ENCODE peak calls at places on chromosomes 3 and 15, in ten cellular contexts. N is DND-41, R is fibroblast of lung, D is tibial nerve, B is A549, L is stomach, Y is OCI-LY7, G is heart left ventricle, F is left ventricle myocardium inferior, H is uterus. S is an unnamed sample.

GRCh38 chr15:50107591-50108408 is 11.2 kb downstream of the ATP8B4 start:
- DNase-seq in N (no peak), R (no peak), D (no peak), B (no peak), L (peak), Y (no peak), G (peak), F (no peak), H (no peak), S (no peak)

GRCh38 chr3:177199206-177199765 is 2.0 kb upstream of the TBL1XR1 start:
- DNase-seq in N (no peak), R (no peak), D (no peak), B (no peak), L (no peak), Y (no peak), G (no peak), F (no peak), H (no peak), S (no peak)

GRCh38 chr3:190973760-190974159 is 111.3 kb upstream of the GMNC start:
- DNase-seq in N (no peak), R (no peak), D (no peak), B (no peak), L (no peak), Y (no peak), G (no peak), F (no peak), H (no peak), S (no peak)

GRCh38 chr3:58094657-58095056 is 86.4 kb downstream of the FLNB start:
- DNase-seq in N (no peak), R (no peak), D (no peak), B (no peak), L (no peak), Y (no peak), G (no peak), F (no peak), H (no peak), S (no peak)

GRCh38 chr15:79918278-79918677 is 21.5 kb upstream of the MTHFS start:
- DNase-seq in N (no peak), R (no peak), D (no peak), B (no peak), L (no peak), Y (no peak), G (no peak), F (no peak), H (no peak), S (no peak)

GRCh38 chr15:31393441-31394091 is 66.9 kb downstream of the KLF13 start:
- DNase-seq in N (peak), R (no peak), D (no peak), B (no peak), L (no peak), Y (peak), G (no peak), F (peak), H (no peak), S (no peak)

GRCh38 chr3:170502297-170502696 is 83.6 kb downstream of the SLC7A14 start:
- DNase-seq in N (no peak), R (peak), D (no peak), B (no peak), L (no peak), Y (no peak), G (peak), F (peak), H (peak), S (peak)

GRCh38 chr15:69719527-69719926 is 266.9 kb downstream of the RPLP1 start:
- DNase-seq in N (no peak), R (no peak), D (no peak), B (no peak), L (peak), Y (peak), G (no peak), F (no peak), H (no peak), S (no peak)

GRCh38 chr3:136836511-136837156 is 17.7 kb downstream of the SLC35G2 start:
- DNase-seq in N (no peak), R (no peak), D (no peak), B (no peak), L (no peak), Y (no peak), G (no peak), F (no peak), H (no peak), S (no peak)

GRCh38 chr15:44035781-44036699 is 159.0 kb downstream of the FRMD5 start:
- DNase-seq in N (no peak), R (no peak), D (no peak), B (no peak), L (no peak), Y (no peak), G (no peak), F (no peak), H (no peak), S (peak)

GRCh38 chr15:33013827-33014445 is 180.6 kb downstream of the FMN1 start:
- DNase-seq in N (no peak), R (peak), D (no peak), B (peak), L (no peak), Y (no peak), G (no peak), F (no peak), H (no peak), S (peak)

GRCh38 chr15:58473720-58474119 is 41.9 kb downstream of the LIPC start:
- DNase-seq in N (no peak), R (peak), D (no peak), B (peak), L (no peak), Y (no peak), G (no peak), F (no peak), H (no peak), S (peak)

GRCh38 chr3:167913218-167913902 is 177.8 kb downstream of the SERPINI1 start:
- DNase-seq in N (no peak), R (peak), D (no peak), B (peak), L (no peak), Y (peak), G (no peak), F (no peak), H (peak), S (peak)

GRCh38 chr3:113948015-113948917 is 453 bp downstream of the ZDHHC23 start:
- DNase-seq in N (no peak), R (no peak), D (no peak), B (peak), L (peak), Y (peak), G (no peak), F (no peak), H (no peak), S (no peak)

GRCh38 chr15:64536244-64536836 is 76.0 kb downstream of the ZNF609 start:
- DNase-seq in N (peak), R (peak), D (no peak), B (peak), L (no peak), Y (no peak), G (no peak), F (no peak), H (no peak), S (peak)

GRCh38 chr15:67105065-67105951 is 39.9 kb downstream of the SMAD3 start:
- DNase-seq in N (no peak), R (peak), D (no peak), B (peak), L (peak), Y (no peak), G (no peak), F (no peak), H (peak), S (peak)

GRCh38 chr3:124117486-124117885 is 125.6 kb upstream of the ROPN1 start:
- DNase-seq in N (no peak), R (peak), D (no peak), B (peak), L (no peak), Y (no peak), G (no peak), F (peak), H (no peak), S (peak)

GRCh38 chr3:131731709-131732108 is 228.9 kb upstream of the MRPL3 start:
- DNase-seq in N (no peak), R (no peak), D (no peak), B (no peak), L (no peak), Y (no peak), G (no peak), F (no peak), H (no peak), S (no peak)

GRCh38 chr15:90638241-90638691 is 78.9 kb upstream of the BLM start:
- DNase-seq in N (no peak), R (no peak), D (no peak), B (no peak), L (no peak), Y (no peak), G (no peak), F (no peak), H (no peak), S (no peak)

GRCh38 chr15:40487816-40488682 is 17.3 kb downstream of the CHST14 start:
- DNase-seq in N (no peak), R (no peak), D (no peak), B (no peak), L (no peak), Y (no peak), G (no peak), F (no peak), H (no peak), S (no peak)

GRCh38 chr3:72738752-72739520 is 109.3 kb downstream of the SHQ1 start:
- DNase-seq in N (no peak), R (peak), D (no peak), B (peak), L (peak), Y (peak), G (peak), F (peak), H (no peak), S (no peak)

DNA sequence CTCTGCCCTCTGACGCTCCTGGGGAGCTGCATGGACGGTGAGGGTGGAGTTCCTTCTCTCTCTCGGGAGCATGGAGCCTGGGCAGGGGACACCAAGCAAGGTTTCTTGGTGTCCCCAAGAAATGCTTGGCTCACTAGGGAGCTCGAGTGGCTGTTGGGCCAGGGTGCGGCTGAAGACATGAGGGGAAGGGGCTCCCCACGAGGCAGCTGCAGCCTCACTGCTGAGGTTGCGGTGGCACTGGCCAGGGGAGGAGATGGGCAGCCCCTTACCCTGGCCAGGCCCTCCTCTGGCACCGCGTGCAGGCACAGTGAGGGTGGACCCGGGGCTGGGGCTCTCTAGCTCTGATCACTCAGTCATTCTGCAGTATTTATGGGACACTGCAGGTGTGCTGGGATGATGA is 43.5 kb upstream of the SLC41A3 start:
- DNase-seq in N (no peak), R (no peak), D (no peak), B (no peak), L (peak), Y (no peak), G (no peak), F (peak), H (peak), S (no peak)
- H3K4me3 ChIP-seq in N (no peak), R (no peak), D (no peak), B (no peak), L (no peak), Y (no peak), G (no peak), F (no peak), H (no peak), S (no peak)

DNA sequence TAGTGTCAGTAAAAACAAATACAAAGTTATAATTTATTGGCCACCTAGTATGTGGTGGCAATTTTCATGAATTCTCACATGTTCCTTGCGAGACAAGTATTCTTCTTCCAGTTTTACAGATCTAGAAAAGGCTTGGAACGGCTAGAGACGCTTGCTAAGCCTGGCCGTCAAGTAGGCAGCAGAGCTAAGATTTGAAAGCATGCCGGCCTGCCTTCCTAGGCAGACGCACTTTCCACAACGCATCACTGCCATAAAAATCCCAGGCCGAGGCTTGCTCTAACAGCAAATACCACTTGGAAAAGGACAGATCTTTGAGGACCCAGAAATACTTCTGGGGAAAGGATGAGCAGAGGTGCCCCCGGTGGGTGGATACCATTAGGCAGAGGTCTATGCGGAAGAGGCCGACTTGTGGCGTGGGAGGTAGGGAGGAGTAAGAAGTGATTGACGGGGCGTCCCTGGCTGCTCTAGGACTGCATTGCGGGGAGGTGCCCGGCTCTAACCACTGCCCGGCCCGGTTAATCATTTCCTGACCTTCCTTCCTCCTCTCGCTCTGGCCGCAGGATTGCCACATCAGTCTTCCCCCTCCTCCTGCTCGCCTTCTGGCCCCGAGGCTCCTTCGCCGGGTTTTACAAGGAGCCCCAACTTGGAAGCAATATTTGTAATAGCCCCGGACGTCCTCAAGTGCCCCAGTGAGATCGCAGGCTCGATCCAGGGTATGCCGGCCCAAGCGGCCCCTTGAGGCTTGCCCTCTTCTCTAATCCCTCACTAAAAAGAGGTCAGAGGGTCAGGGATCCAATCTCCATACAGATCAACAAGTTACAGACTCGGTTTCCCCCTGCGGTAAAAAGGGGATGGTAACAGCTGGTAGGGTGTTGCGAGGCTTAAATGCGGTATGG is 1.3 kb upstream of the USP3 start:
- DNase-seq in N (no peak), R (peak), D (peak), B (peak), L (peak), Y (peak), G (peak), F (peak), H (peak), S (peak)
- TF ChIP-seq CTCF in N (no peak), R (no peak), D (peak), B (no peak), L (peak), Y (peak), G (no peak), F (no peak), H (no peak), S (no peak)

GRCh38 chr15:89575656-89576416 is 567 bp downstream of the TICRR start:
- DNase-seq in N (peak), R (no peak), D (no peak), B (peak), L (no peak), Y (peak), G (no peak), F (peak), H (no peak), S (peak)

GRCh38 chr15:89577776-89578115 is 2.5 kb downstream of the TICRR start:
- DNase-seq in N (no peak), R (no peak), D (no peak), B (no peak), L (no peak), Y (no peak), G (no peak), F (no peak), H (no peak), S (no peak)

GRCh38 chr15:89576417-89576773 is 1.1 kb downstream of the TICRR start:
- DNase-seq in N (no peak), R (peak), D (no peak), B (peak), L (no peak), Y (no peak), G (no peak), F (no peak), H (no peak), S (peak)

GRCh38 chr15:89575146-89575655 is at the start of gene TICRR:
- DNase-seq in N (peak), R (peak), D (peak), B (peak), L (peak), Y (peak), G (peak), F (peak), H (peak), S (peak)

GRCh38 chr15:89578146-89578545 is 2.9 kb downstream of the TICRR start:
- DNase-seq in N (no peak), R (no peak), D (no peak), B (no peak), L (no peak), Y (no peak), G (no peak), F (no peak), H (no peak), S (no peak)
- H3K4me3 ChIP-seq in N (peak), R (peak), D (no peak), B (peak), L (no peak), Y (peak), G (no peak), F (no peak), H (no peak), S (peak)

GRCh38 chr3:171867976-171868375 is 24.8 kb downstream of the TMEM212 start:
- DNase-seq in N (no peak), R (no peak), D (no peak), B (peak), L (no peak), Y (peak), G (no peak), F (no peak), H (no peak), S (no peak)
- TF ChIP-seq CTCF in N (peak), R (peak), D (no peak), B (peak), L (no peak), Y (peak), G (peak), F (peak), H (no peak), S (peak)

DNA sequence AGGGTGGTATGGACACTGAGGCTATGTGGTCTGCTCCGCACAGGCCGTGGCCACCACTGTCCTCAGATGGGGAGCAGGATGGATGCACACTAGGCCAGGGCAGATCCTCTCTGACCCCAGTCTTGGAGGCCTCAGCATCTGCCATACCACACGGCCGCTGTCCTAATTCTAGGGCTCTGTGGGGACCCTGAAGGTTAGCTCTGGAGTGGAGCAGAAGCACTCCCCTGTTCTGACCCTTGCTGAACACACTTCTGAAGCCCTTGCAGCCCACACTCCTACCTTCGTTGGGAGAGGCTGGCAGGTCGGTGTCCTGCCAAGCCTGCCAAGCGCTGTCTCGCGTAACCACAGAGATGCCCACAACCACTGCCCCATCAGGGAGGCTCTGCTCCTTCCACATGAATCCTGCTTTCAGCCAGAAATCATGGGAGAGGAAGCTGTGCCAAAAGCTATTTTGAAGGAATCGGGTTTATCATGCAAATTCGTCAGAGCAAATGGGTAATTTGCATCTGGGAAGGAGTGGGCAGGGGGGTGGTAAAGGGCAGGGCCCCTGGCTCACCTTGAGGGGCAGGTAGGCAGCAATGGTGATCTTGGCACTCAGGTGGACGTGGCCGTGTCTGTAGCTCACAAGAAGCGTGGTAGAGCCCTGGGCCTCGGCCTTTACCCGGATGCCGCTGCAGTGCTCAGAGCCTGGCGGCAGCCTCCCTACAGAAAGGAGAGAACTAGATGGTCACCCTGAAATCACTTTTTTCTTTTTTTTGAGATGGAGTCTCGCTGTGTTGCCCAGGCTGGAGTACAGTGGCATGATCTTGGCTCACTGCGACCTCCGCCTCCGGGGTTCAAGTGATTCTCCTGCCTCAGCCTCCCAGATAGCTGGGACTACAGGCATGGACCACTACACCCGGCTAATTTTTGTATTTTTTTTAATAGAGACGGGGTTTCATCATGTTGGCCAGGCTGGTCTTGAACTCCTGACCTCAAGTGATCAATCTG is 54.4 kb downstream of the NUP210 start:
- DNase-seq in N (no peak), R (no peak), D (no peak), B (no peak), L (no peak), Y (no peak), G (no peak), F (no peak), H (no peak), S (no peak)
- H3K4me3 ChIP-seq in N (no peak), R (no peak), D (no peak), B (no peak), L (no peak), Y (no peak), G (no peak), F (no peak), H (no peak), S (no peak)

DNA sequence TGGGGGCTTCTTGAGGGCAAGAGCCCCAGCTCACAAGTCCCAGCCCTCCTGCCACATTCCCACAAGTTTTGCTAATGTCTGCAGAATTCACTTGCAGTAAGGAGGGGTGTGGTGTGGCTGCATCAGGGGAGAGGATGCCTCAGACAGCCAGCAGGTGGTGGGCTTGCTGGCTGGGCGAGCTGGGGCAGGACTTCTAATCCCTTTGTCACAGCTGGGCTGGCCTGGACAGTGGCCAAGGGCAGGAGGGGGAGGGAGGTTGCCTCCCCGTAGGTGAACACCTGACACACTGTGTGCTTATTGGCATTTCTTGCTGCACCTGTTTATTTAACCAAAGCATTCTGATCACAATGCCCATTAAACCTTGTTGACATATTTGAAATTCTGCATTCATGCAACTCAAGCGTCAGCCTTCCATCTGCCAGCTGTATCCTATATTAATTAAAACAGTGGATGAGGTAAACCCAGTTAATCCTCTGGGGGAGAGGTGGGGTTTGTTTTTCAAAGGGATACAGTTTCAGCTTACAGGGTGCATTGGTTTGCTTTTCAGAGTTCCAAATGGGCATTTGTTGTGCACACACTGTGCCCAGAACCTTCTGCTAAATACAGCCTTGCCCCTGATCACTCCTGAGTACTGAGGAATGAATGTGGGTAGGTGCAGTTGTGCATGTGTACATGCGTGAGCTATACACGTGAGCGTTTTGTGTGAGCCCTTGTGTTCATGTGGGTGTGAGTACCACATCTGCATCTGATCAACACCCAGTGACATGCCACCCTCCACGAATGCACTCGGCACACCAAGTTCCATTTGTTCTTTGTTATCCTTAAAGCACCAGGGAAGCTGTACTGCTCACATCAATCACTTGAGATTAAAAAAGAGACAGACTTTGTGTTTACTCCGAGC is 268.7 kb downstream of the XXYLT1 start:
- DNase-seq in N (peak), R (peak), D (no peak), B (peak), L (peak), Y (peak), G (peak), F (peak), H (peak), S (peak)
- TF ChIP-seq CTCF in N (peak), R (peak), D (peak), B (peak), L (peak), Y (peak), G (peak), F (peak), H (peak), S (peak)

S was measured in fibroblast of mammary gland.